ENCODE peak calls at places on chromosome 20, in six cellular contexts. W is effector memory CD8-positive, alpha-beta T cell; T is body of pancreas; K is stimulated activated naive CD8-positive, alpha-beta T cell treated with anti-CD3 and anti-CD28 coated beads, Interleukin-15, Interleukin-2, amounts not matched to agents 100 U/mL and 50 U/mL, for 24 hours; J is esophagus mucosa; D is left colon. S is an unnamed sample.

GRCh38 chr20:44566018-44566417 is 16.4 kb upstream of the PKIG start:
- ATAC-seq in K (no peak), T (no peak), W (no peak), D (peak), J (no peak), S (no peak)

GRCh38 chr20:41064377-41064776 is 35.8 kb downstream of the TOP1 start:
- ATAC-seq in J (no peak), K (no peak), D (no peak), T (no peak), W (no peak), S (no peak)

GRCh38 chr20:6140947-6141346 is 18.1 kb upstream of the FERMT1 start:
- ATAC-seq in D (peak), W (no peak), K (peak), J (no peak), T (no peak), S (no peak)

GRCh38 chr20:59771506-59772372 is 161.7 kb downstream of the SYCP2 start:
- ATAC-seq in D (no peak), W (no peak), K (no peak), T (no peak), J (no peak), S (no peak)

GRCh38 chr20:32589256-32589655 is 4.1 kb upstream of the NOL4L start:
- ATAC-seq in T (no peak), K (no peak), D (no peak), W (no peak), J (peak), S (no peak)

GRCh38 chr20:44134897-44135810 is 51.8 kb downstream of the JPH2 start:
- ATAC-seq in K (no peak), W (peak), T (peak), D (no peak), J (peak), S (no peak)

GRCh38 chr20:5135363-5136012 is 8.7 kb downstream of the CDS2 start:
- ATAC-seq in T (no peak), W (no peak), D (no peak), J (no peak), K (peak), S (no peak)

GRCh38 chr20:58237318-58238182 is 9.1 kb upstream of the ANKRD60 start:
- ATAC-seq in D (no peak), J (no peak), T (no peak), K (no peak), W (no peak), S (no peak)

GRCh38 chr20:24993337-24994185 is 1.0 kb upstream of the APMAP start:
- ATAC-seq in W (no peak), K (no peak), J (peak), D (peak), T (peak), S (no peak)

GRCh38 chr20:49970498-49970897 is 12.3 kb upstream of the SNAI1 start:
- ATAC-seq in W (no peak), D (no peak), K (no peak), J (no peak), T (no peak), S (no peak)

GRCh38 chr20:51335329-51335841 is 207.1 kb downstream of the NFATC2 start:
- ATAC-seq in D (no peak), W (no peak), K (peak), J (no peak), T (no peak), S (peak)

GRCh38 chr20:17709361-17710293 is 9.9 kb downstream of the BANF2 start:
- ATAC-seq in J (no peak), K (no peak), W (no peak), D (no peak), T (no peak), S (no peak)

GRCh38 chr20:50138120-50138478 is 15.4 kb downstream of the PEDS1 start:
- ATAC-seq in J (peak), T (peak), D (no peak), K (no peak), W (no peak), S (no peak)

GRCh38 chr20:44104807-44105517 is 82.0 kb downstream of the JPH2 start:
- ATAC-seq in T (no peak), K (no peak), W (no peak), D (peak), J (no peak), S (no peak)

GRCh38 chr20:36467076-36467999 is 74.0 kb upstream of the MYL9 start:
- ATAC-seq in J (peak), W (peak), T (no peak), D (peak), K (no peak), S (no peak)

S was measured in activated CD4-positive, CD25-positive, alpha-beta regulatory T cell treated with anti-CD3 and anti-CD28 coated beads, Interleukin-2, amount 50 U/mL, for 24 hours.